ENCODE peak calls at places on chromosome 21, in six cellular contexts. N, Q, X, U, A and O are unnamed samples.

GRCh38 chr21:37452222-37452621 is 85.6 kb downstream of the DYRK1A start:
- DNase-seq in Q (no peak), U (no peak), A (peak; percentile 88), N (no peak), X (no peak), O (no peak)

GRCh38 chr21:42923553-42924432 is 1.6 kb downstream of the ERVH48-1 start:
- DNase-seq in N (peak; percentile 45), Q (peak; percentile 55), X (peak; percentile 27), A (peak; percentile 87), U (peak; percentile 83), O (peak; percentile 95)

GRCh38 chr21:44609193-44609592 is 2.7 kb upstream of the KRTAP10-8 start:
- DNase-seq in N (no peak), Q (no peak), A (no peak), X (no peak), U (no peak), O (no peak)

GRCh38 chr21:38402291-38402690 is 96.0 kb downstream of the ERG start:
- DNase-seq in X (no peak), U (no peak), Q (no peak), N (no peak), A (no peak), O (no peak)

GRCh38 chr21:25509862-25510261 is 97.4 kb downstream of the MRPL39 start:
- DNase-seq in Q (no peak), N (no peak), U (no peak), X (no peak), A (no peak), O (no peak)

GRCh38 chr21:42670058-42670830 is 16.8 kb downstream of the PDE9A start:
- DNase-seq in N (no peak), U (no peak), X (no peak), A (no peak), Q (no peak), O (no peak)

GRCh38 chr21:45002381-45003204 is 62.8 kb downstream of the SLX9 start:
- DNase-seq in A (no peak), U (no peak), X (no peak), N (no peak), Q (no peak), O (no peak)

GRCh38 chr21:15992171-15992570 is 262.4 kb downstream of the USP25 start:
- DNase-seq in Q (no peak), N (no peak), U (no peak), X (no peak), A (no peak), O (no peak)

GRCh38 chr21:38534591-38534990 is 36.3 kb upstream of the ERG start:
- DNase-seq in X (no peak), U (no peak), Q (no peak), A (peak; percentile 11), N (no peak), O (no peak)

GRCh38 chr21:35237287-35237686 is 188.2 kb upstream of the RUNX1 start:
- DNase-seq in U (no peak), X (no peak), Q (no peak), N (no peak), A (no peak), O (no peak)

GRCh38 chr21:42574234-42575027 is 60.8 kb downstream of the SLC37A1 start:
- DNase-seq in A (peak; percentile 12), X (no peak), U (no peak), Q (no peak), N (no peak), O (no peak)

GRCh38 chr21:34821717-34822116 is 152.9 kb downstream of the CLIC6 start:
- DNase-seq in U (no peak), A (no peak), N (no peak), Q (no peak), X (no peak), O (no peak)

GRCh38 chr21:46161800-46162592 is 6.6 kb upstream of the FTCD start:
- DNase-seq in X (no peak), A (no peak), Q (no peak), U (no peak), N (no peak), O (no peak)

GRCh38 chr21:36518883-36519492 is 39.1 kb upstream of the CLDN14 start:
- DNase-seq in N (no peak), A (no peak), Q (no peak), U (no peak), X (no peak), O (no peak)

GRCh38 chr21:45306832-45307571 is 19.3 kb upstream of the POFUT2 start:
- DNase-seq in U (no peak), A (peak; percentile 95), N (no peak), Q (peak; percentile 91), X (no peak), O (no peak)

GRCh38 chr21:41071410-41071809 is 96.5 kb upstream of the BACE2 start:
- DNase-seq in Q (no peak), U (peak; percentile 29), A (no peak), N (no peak), X (no peak), O (peak; percentile 23)

GRCh38 chr21:42245348-42246185 is 26.6 kb downstream of the ABCG1 start:
- DNase-seq in A (no peak), U (no peak), Q (no peak), X (no peak), N (no peak), O (no peak)

GRCh38 chr21:20187028-20187427 is 811.2 kb upstream of the NCAM2 start:
- DNase-seq in Q (no peak), A (no peak), U (no peak), X (no peak), N (no peak), O (no peak)

GRCh38 chr21:46454634-46455390 is 3.9 kb upstream of the DIP2A start:
- DNase-seq in Q (no peak), U (no peak), N (no peak), A (peak; percentile 31), X (no peak), O (no peak)

GRCh38 chr21:45108808-45109800 is 34.7 kb downstream of the ADARB1 start:
- DNase-seq in X (no peak), A (no peak), Q (no peak), U (no peak), N (no peak), O (no peak)

GRCh38 chr21:37060296-37060695 is 12.6 kb downstream of the PIGP start:
- DNase-seq in N (no peak), U (no peak), X (no peak), Q (peak; percentile 35), A (peak; percentile 88), O (peak; percentile 32)

GRCh38 chr21:41571938-41572510 is 64.1 kb upstream of the TMPRSS2 start:
- DNase-seq in U (no peak), A (no peak), X (no peak), N (no peak), Q (no peak), O (peak; percentile 78)

GRCh38 chr21:41630249-41630648 is 122.3 kb upstream of the TMPRSS2 start:
- DNase-seq in X (no peak), A (peak; percentile 97), Q (no peak), U (no peak), N (no peak), O (no peak)

GRCh38 chr21:38768385-38769071 is 37.2 kb upstream of the ETS2 start:
- DNase-seq in N (peak; percentile 52), X (no peak), U (no peak), A (peak; percentile 72), Q (no peak), O (peak; percentile 13)

GRCh38 chr21:20250337-20250736 is 747.9 kb upstream of the NCAM2 start:
- DNase-seq in N (no peak), Q (no peak), A (no peak), U (no peak), X (no peak), O (no peak)

GRCh38 chr21:24011087-24011486 is 1596.2 kb downstream of the MRPL39 start:
- DNase-seq in X (no peak), U (no peak), N (no peak), A (no peak), Q (no peak), O (no peak)

GRCh38 chr21:43976661-43977060 is 35.4 kb upstream of the TRAPPC10 start:
- DNase-seq in U (no peak), Q (no peak), A (no peak), X (no peak), N (no peak), O (no peak)

GRCh38 chr21:34889287-34889536 is 159.9 kb downstream of the RUNX1 start:
- DNase-seq in X (peak; percentile 37), Q (no peak), A (peak; percentile 75), N (peak; percentile 52), U (peak; percentile 51), O (peak; percentile 68)

GRCh38 chr21:45403825-45404725 is 890 bp upstream of the COL18A1 start:
- DNase-seq in N (no peak), Q (no peak), X (no peak), U (no peak), A (no peak), O (no peak)

GRCh38 chr21:25370311-25370744 is 237.0 kb downstream of the MRPL39 start:
- DNase-seq in X (no peak), Q (no peak), U (no peak), N (no peak), A (peak; percentile 86), O (no peak)